ENCODE peak calls at places on chromosomes 12 and 14, in seven cellular contexts. U is small intestine; R is fibroblast of mammary gland; S is effector memory CD4-positive, alpha-beta T cell; K is H1; C is HFF-Myc; W is foreskin fibroblast. N is an unnamed sample.
A peak's percentile ranks its signal among the peaks of the same experiment; 100 is the strongest.

GRCh38 chr12:24822121-24822899 is 126.6 kb downstream of the BCAT1 start:
- DNase-seq in U (no peak), R (peak; percentile 92), S (no peak), K (no peak), C (no peak), W (peak; percentile 53), N (no peak)

GRCh38 chr12:48351022-48351708 is 446 bp upstream of the ZNF641 start:
- DNase-seq in U (peak; percentile 78), R (peak; percentile 66), S (no peak), K (no peak), C (peak; percentile 24), W (peak; percentile 81), N (peak; percentile 8)

GRCh38 chr12:54628186-54628846 is 6.4 kb downstream of the LACRT start:
- DNase-seq in U (no peak), R (no peak), S (no peak), K (no peak), C (no peak), W (no peak), N (no peak)

GRCh38 chr14:105664691-105665090 is 138.3 kb downstream of the TMEM121 start:
- DNase-seq in U (no peak), R (no peak), S (no peak), K (no peak), C (no peak), W (no peak), N (no peak)

GRCh38 chr12:131894981-131895639 is 688 bp downstream of the ULK1 start:
- DNase-seq in U (no peak), R (no peak), S (no peak), K (no peak), C (no peak), W (no peak), N (no peak)

GRCh38 chr12:122421815-122422737 is at the start of gene CLIP1:
- DNase-seq in U (peak; percentile 70), R (peak; percentile 63), S (peak; percentile 37), K (no peak), C (no peak), W (peak; percentile 93), N (no peak)

GRCh38 chr12:87427770-87428169 is 601.4 kb downstream of the C12orf50 start:
- DNase-seq in U (peak; percentile 45), R (no peak), S (no peak), K (no peak), C (no peak), W (no peak), N (no peak)

GRCh38 chr14:64502476-64503183 is 1.0 kb downstream of the ZBTB25 start:
- DNase-seq in U (peak; percentile 35), R (peak; percentile 18), S (no peak), K (no peak), C (no peak), W (no peak), N (no peak)

GRCh38 chr14:36684946-36685345 is 23.3 kb downstream of the PAX9 start:
- DNase-seq in U (no peak), R (no peak), S (no peak), K (no peak), C (no peak), W (no peak), N (no peak)

GRCh38 chr12:4483885-4484823 is 38.5 kb upstream of the FGF6 start:
- DNase-seq in U (no peak), R (no peak), S (no peak), K (no peak), C (no peak), W (no peak), N (no peak)

GRCh38 chr12:7832059-7832696 is 40.5 kb downstream of the SLC2A14 start:
- DNase-seq in U (peak; percentile 35), R (peak; percentile 72), S (no peak), K (no peak), C (peak; percentile 35), W (peak; percentile 75), N (peak; percentile 27)

GRCh38 chr12:4346931-4347330 is 25.9 kb downstream of the TIGAR start:
- DNase-seq in U (no peak), R (no peak), S (no peak), K (no peak), C (no peak), W (no peak), N (no peak)

GRCh38 chr12:53974084-53975018 is at the start of gene HOTAIR:
- DNase-seq in U (peak; percentile 38), R (no peak), S (no peak), K (no peak), C (no peak), W (peak; percentile 82), N (no peak)

GRCh38 chr12:43060738-43061137 is 471.2 kb upstream of the PRICKLE1 start:
- DNase-seq in U (no peak), R (no peak), S (no peak), K (no peak), C (no peak), W (no peak), N (no peak)

GRCh38 chr12:57247041-57247440 is 3.9 kb downstream of the STAC3 start:
- DNase-seq in U (no peak), R (no peak), S (no peak), K (no peak), C (no peak), W (no peak), N (no peak)

GRCh38 chr12:42735869-42736361 is 146.4 kb upstream of the PRICKLE1 start:
- DNase-seq in U (no peak), R (no peak), S (no peak), K (no peak), C (no peak), W (peak; percentile 49), N (no peak)

GRCh38 chr14:101789222-101789621 is 27.7 kb downstream of the PPP2R5C start:
- DNase-seq in U (no peak), R (no peak), S (no peak), K (no peak), C (no peak), W (no peak), N (no peak)

GRCh38 chr12:9907769-9908168 is 24.4 kb downstream of the CLEC2A start:
- DNase-seq in U (no peak), R (no peak), S (no peak), K (no peak), C (no peak), W (no peak), N (no peak)

GRCh38 chr12:58648151-58648550 is 272.2 kb downstream of the LRIG3 start:
- DNase-seq in U (no peak), R (no peak), S (no peak), K (no peak), C (no peak), W (no peak), N (no peak)

GRCh38 chr14:68863610-68864300 is 70.9 kb upstream of the ZFP36L1 start:
- DNase-seq in U (no peak), R (no peak), S (no peak), K (no peak), C (no peak), W (no peak), N (no peak)

GRCh38 chr14:79732911-79733310 is 478.4 kb downstream of the DIO2 start:
- DNase-seq in U (no peak), R (peak; percentile 38), S (no peak), K (no peak), C (no peak), W (peak; percentile 73), N (no peak)

GRCh38 chr12:108721824-108722223 is 9.5 kb downstream of the CORO1C start:
- DNase-seq in U (no peak), R (no peak), S (no peak), K (no peak), C (no peak), W (no peak), N (no peak)
- H3K4me3 ChIP-seq in U (no peak overlapping the region), R (no peak overlapping the region), S (no peak overlapping the region), K (no peak overlapping the region), C (no peak overlapping the region), W (no peak overlapping the region), N (no peak overlapping the region)

GRCh38 chr12:92928962-92929915 is at the start of gene EEA1:
- DNase-seq in U (peak; percentile 96), R (peak; percentile 91), S (peak; percentile 90), K (peak; percentile 94), C (peak; percentile 83), W (peak; percentile 99), N (peak; percentile 80)

GRCh38 chr12:92926549-92926948 is 2.5 kb downstream of the EEA1 start:
- DNase-seq in U (no peak), R (no peak), S (no peak), K (no peak), C (no peak), W (no peak), N (no peak)

GRCh38 chr12:92927436-92928116 is 1.5 kb downstream of the EEA1 start:
- DNase-seq in U (peak; percentile 37), R (peak; percentile 78), S (no peak), K (no peak), C (peak; percentile 49), W (peak; percentile 87), N (no peak)

GRCh38 chr12:92928431-92928961 is 599 bp downstream of the EEA1 start:
- DNase-seq in U (peak; percentile 37), R (peak; percentile 17), S (peak; percentile 13), K (no peak), C (no peak), W (peak; percentile 56), N (no peak)

DNA sequence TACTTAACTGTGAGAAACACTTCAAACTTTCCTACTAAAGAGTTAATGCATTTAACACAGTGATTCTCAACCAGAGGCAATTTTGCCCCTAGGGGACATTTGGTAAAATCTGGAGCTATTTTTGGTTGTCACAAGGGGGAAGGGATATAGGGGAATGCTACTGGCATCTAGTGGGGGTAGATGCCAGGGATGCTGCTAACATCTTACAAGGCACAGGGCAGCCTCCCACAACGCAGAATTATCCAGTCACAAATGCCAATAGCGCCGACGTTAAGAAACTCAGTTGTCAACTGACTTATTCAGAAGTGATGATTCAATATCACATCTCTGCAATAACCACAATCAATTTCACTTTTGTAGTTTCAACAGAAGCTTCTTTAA is 2.0 kb downstream of the EEA1 start:
- DNase-seq in U (no peak), R (peak; percentile 62), S (peak; percentile 6), K (no peak), C (no peak), W (peak; percentile 79), N (no peak)
- H3K4me3 ChIP-seq in U (no peak overlapping the region), R (peak overlapping the region; percentile 73), S (peak overlapping the region; percentile 19), K (no peak overlapping the region), C (peak overlapping the region; percentile 74), W (peak overlapping the region; percentile 81), N (peak overlapping the region; percentile 82)

DNA sequence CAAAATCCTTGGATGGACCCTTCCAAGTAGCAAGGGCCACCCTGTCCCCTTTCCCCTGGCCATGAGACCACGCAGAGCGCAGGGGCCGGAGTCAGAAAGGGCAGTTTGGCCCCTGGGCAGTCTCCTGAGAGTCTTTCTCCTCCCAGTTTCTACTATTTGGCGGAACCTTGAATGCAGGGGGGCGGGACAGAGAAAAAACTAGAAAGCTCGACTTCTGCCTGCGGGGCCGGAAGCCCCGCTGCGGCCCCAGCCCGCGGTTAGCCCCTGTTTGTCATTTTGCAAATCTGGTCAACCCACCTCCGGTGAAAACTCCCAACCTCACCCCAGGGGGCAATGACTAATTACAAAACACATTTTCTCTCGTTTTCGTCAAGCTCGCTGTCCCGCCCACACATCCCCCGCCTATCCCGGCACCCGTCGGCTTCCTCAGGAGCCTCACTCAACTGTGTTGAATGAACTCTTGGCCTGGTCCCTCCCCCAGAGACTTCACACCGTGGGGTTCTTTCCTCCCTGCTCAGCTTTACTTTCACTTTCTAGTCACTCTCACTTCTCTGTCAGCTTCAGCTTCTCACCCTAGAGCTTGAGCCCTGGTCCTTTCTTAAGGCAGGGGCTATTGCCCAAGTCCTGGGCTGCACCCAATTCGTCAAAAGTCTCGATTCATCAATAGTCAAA is 66.7 kb downstream of the IRF2BPL start:
- DNase-seq in U (peak; percentile 96), R (peak; percentile 94), S (peak; percentile 97), K (peak; percentile 99), C (peak; percentile 86), W (peak; percentile 95), N (peak; percentile 89)
- H3K4me3 ChIP-seq in U (no peak overlapping the region), R (peak overlapping the region; percentile 34), S (peak overlapping the region; percentile 47), K (peak overlapping the region; percentile 11), C (peak overlapping the region; percentile 23), W (peak overlapping the region; percentile 27), N (peak overlapping the region; percentile 50)

GRCh38 chr12:94012508-94013044 is 135.8 kb upstream of the PLXNC1 start:
- DNase-seq in U (no peak), R (no peak), S (no peak), K (no peak), C (no peak), W (no peak), N (no peak)
- H3K4me3 ChIP-seq in U (no peak overlapping the region), R (no peak overlapping the region), S (no peak overlapping the region), K (no peak overlapping the region), C (no peak overlapping the region), W (no peak overlapping the region), N (no peak overlapping the region)